ENCODE peak calls at places on chromosomes 7 and 10, in five cellular contexts. Q is A549, C is iPS DF 6.9, R is cardiac muscle cell, F is mesendoderm. M is an unnamed sample.

GRCh38 chr10:89440262-89440661 is 25.9 kb downstream of the IFIT5 start:
- DNase-seq in Q (no peak), R (no peak), C (no peak), F (no peak), M (peak)

GRCh38 chr10:59622320-59622901 is 87.2 kb downstream of the SLC16A9 start:
- DNase-seq in R (peak), Q (peak), F (peak), C (peak), M (no peak)

GRCh38 chr10:97683556-97684357 is 3.3 kb downstream of the AVPI1 start:
- DNase-seq in F (peak), C (no peak), R (peak), Q (peak), M (no peak)

GRCh38 chr10:121357323-121357835 is 240.9 kb downstream of the FGFR2 start:
- DNase-seq in F (no peak), C (no peak), R (no peak), Q (no peak), M (no peak)

GRCh38 chr7:87225696-87226095 is 6.2 kb upstream of the TMEM243 start:
- DNase-seq in C (no peak), R (no peak), Q (no peak), F (no peak), M (no peak)

GRCh38 chr10:69716711-69717560 is 84.8 kb upstream of the COL13A1 start:
- DNase-seq in Q (peak), C (no peak), F (peak), R (peak), M (peak)

GRCh38 chr7:135601182-135601581 is 43.5 kb downstream of the NUP205 start:
- DNase-seq in C (no peak), Q (no peak), F (no peak), R (peak), M (no peak)

GRCh38 chr10:5518143-5518542 is 6.6 kb upstream of the CALML3 start:
- DNase-seq in R (no peak), F (no peak), Q (peak), C (no peak), M (no peak)

GRCh38 chr10:80487791-80488538 is 33.9 kb downstream of the TSPAN14 start:
- DNase-seq in C (no peak), R (no peak), Q (no peak), F (no peak), M (peak)

GRCh38 chr7:104923010-104923421 is 91.0 kb upstream of the KMT2E start:
- DNase-seq in F (peak), C (peak), R (peak), Q (peak), M (peak)
- H3K27ac ChIP-seq in F (no peak), C (no peak), R (no peak), Q (no peak), M (peak)

DNA sequence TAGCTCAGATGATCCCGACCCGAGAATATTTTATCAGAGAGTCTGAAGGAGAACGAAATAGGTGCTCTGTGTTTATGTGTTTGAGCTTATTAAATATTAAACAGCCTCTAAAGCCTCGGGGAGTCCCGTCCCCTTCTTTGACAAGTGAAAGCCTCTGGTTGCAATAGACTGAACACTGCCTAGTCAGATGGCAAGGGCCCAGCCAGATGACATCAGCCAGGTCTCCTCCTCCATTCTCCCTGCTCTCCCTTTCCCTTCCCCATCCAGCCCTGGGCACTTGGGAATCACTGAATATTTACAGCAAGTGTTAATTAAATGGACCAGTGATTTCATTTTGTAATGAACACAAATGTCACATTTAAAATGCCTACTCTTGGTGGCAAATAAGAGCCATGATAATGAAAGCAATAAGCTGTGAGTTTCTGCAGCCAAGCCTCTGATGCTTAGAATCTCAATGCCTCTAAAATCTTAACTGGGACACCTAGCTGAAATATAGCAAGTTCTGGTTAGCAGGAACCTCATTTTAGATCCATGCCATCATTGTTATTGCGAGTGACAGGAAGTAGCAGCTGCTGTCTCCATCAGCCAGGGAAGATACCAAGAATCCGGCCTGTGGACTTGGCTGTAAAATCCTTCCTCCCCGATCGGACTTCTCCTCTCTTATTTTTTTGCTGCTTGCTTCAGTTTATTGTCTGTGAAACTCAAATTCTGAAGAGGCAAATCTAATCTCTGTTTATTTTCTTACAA is 202.1 kb downstream of the PRPF18 start:
- DNase-seq in Q (no peak), F (peak), C (no peak), R (peak), M (no peak)
- H3K27ac ChIP-seq in Q (no peak), F (no peak), C (no peak), R (no peak), M (peak)

GRCh38 chr10:3493621-3494020 is 291.4 kb downstream of the KLF6 start:
- DNase-seq in F (no peak), R (no peak), Q (no peak), C (no peak), M (no peak)

GRCh38 chr10:3496138-3496537 is 288.9 kb downstream of the KLF6 start:
- DNase-seq in Q (no peak), R (no peak), F (peak), C (no peak), M (no peak)

GRCh38 chr10:3494131-3494878 is 290.7 kb downstream of the KLF6 start:
- DNase-seq in C (no peak), F (peak), Q (no peak), R (peak), M (no peak)

GRCh38 chr10:3495281-3495680 is 289.7 kb downstream of the KLF6 start:
- DNase-seq in Q (no peak), R (peak), C (no peak), F (peak), M (no peak)

GRCh38 chr10:3494879-3495230 is 290.2 kb downstream of the KLF6 start:
- DNase-seq in C (no peak), Q (no peak), F (no peak), R (no peak), M (no peak)
- H3K27ac ChIP-seq in C (no peak), Q (no peak), F (no peak), R (no peak), M (peak)

DNA sequence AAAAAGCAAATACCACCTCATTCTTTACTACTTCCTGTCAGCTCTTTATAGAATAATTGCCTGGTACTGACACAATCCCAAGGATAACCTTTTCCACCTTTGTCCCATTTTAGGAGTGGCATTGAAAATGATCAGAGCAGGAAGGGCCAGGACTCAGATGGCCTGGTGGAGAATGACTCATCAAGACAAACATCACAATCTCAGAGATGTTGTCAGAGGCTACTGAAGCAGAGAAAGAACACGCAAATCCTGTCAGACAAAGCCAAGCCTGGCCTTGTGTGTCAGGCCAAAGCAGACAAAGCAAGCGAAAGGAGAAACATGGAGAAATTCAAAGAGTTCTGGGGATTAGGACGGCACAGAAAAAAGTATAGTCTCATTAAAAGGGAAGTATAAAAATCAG is 40.9 kb downstream of the NSUN6 start:
- DNase-seq in Q (peak), F (peak), R (peak), C (no peak), M (no peak)
- H3K27ac ChIP-seq in Q (peak), F (no peak), R (peak), C (no peak), M (no peak)

DNA sequence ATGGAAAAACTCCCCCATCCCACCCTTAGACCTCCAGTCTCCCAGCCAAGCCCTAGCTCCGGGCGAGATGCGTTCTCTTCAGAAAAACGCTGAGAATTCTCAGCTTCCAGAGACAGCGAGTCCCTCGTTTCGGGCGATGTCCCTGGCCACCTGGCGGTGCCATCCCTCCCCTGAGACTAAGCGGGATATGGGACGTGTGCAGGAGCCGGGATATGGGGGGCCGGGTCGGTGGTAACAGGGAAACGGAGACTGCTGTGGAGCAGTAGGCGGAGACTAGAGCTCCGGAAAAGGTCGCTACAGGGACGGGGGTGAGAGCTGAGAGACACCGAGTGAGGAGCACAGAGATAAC is 435 bp upstream of the STRIP2 start:
- DNase-seq in F (peak), R (no peak), C (peak), Q (peak), M (no peak)
- H3K27ac ChIP-seq in F (peak), R (peak), C (no peak), Q (peak), M (peak)

GRCh38 chr10:71247306-71247705 is 34.9 kb downstream of the UNC5B start:
- DNase-seq in R (no peak), C (no peak), Q (no peak), F (no peak), M (no peak)
- H3K27ac ChIP-seq in R (peak), C (no peak), Q (no peak), F (no peak), M (no peak)

DNA sequence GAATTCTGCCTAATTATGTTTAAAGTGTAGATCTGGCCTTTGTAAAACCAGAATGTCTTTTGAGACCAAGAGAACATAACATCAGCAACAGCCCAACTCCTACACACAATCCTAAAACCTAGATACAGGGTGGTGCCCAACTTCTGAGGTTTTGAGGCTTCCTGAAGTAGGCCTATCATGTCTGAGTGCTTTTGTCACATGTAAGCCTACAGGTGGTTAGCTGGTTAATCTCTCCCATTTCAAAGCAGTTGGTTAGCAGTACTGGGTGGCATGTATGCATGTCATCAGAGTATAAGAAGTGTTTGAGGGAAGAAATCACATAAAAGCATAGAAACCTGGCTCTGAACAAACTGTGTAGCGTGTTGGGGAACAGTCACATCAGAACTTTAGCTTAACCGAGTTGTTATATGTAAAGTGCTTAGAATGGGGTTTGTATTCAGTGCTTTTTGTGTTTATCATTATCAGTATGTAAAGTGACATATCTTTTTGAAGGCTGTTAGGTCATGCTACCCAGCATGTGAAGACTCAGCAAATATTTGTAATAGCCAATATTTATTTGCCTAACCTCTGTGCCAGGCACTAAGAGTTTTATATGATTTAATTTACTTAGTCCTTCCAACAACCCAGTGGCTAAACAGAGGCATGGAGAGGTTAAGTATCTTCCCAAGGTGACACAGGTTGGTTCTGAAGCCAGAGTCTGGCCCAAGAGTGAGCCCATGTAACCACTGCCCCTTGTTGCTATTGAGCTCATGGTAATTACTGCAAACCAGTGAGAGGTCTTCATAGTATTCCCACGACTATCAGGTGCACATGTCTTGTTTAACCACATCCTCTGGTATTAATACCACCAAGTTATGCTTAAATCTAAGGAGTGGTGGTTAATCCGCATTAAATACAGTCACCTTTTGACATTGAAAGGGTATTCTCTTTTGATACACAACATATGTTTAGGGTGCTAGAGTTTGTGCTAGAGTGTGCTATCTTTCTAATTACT is 2.6 kb downstream of the ADD3 start:
- DNase-seq in C (no peak), Q (no peak), F (no peak), R (no peak), M (no peak)
- H3K27ac ChIP-seq in C (no peak), Q (no peak), F (no peak), R (peak), M (peak)

DNA sequence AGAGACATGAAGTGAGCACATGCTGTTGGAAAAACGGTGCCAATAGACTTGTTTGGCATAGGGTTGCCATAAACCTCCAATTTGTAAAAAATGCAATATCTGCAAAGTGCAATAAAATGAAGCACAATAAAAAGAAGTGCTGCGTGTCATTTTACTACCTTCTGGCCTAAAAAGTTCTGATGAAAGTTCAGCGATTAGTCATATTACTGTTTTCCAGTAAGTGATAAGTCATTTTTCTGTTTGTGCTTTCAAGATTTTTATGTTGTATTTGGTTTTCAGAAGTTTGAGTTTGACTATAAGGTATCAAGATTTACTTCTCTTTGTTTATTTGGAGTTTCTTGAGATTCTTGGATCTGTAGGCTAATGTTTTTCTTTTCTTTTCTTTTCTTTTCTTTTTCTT is 16.8 kb downstream of the AOAH start:
- DNase-seq in Q (no peak), F (no peak), C (no peak), R (peak), M (no peak)
- H3K27ac ChIP-seq in Q (no peak), F (no peak), C (no peak), R (no peak), M (no peak)

GRCh38 chr10:31100176-31100575 is 68.5 kb upstream of the ZNF438 start:
- DNase-seq in Q (no peak), R (no peak), F (no peak), C (no peak), M (no peak)
- H3K27ac ChIP-seq in Q (no peak), R (no peak), F (no peak), C (no peak), M (no peak)